ENCODE peak calls at places on chromosomes 12 and 14, in seven cellular contexts. One of them, this sample, is unnamed.

GRCh38 chr12:24780969-24781368 is 167.9 kb downstream of the BCAT1 start:
- DNase-seq in WERI-Rb-1: no peak
- DNase-seq in bronchial epithelial cell: peak; percentile 28
- DNase-seq in IMR-90: peak; percentile 44
- DNase-seq in fibroblast of lung: peak; percentile 45
- DNase-seq in Peyer's patch: no peak
- DNase-seq in cardiac muscle cell: peak; percentile 47
- DNase-seq in this sample: no peak

GRCh38 chr14:76337619-76338545 is 38.1 kb upstream of the ESRRB start:
- DNase-seq in cardiac muscle cell: peak; percentile 11
- DNase-seq in WERI-Rb-1: no peak
- DNase-seq in IMR-90: no peak
- DNase-seq in bronchial epithelial cell: no peak
- DNase-seq in Peyer's patch: no peak
- DNase-seq in fibroblast of lung: no peak
- DNase-seq in this sample: no peak

GRCh38 chr14:69574266-69574953 is at the start of gene CCDC177:
- DNase-seq in IMR-90: peak; percentile 48
- DNase-seq in WERI-Rb-1: peak; percentile 74
- DNase-seq in Peyer's patch: peak; percentile 56
- DNase-seq in bronchial epithelial cell: peak; percentile 51
- DNase-seq in fibroblast of lung: peak; percentile 55
- DNase-seq in cardiac muscle cell: peak; percentile 67
- DNase-seq in this sample: peak; percentile 31

GRCh38 chr14:102799684-102800562 is 22.7 kb downstream of the TRAF3 start:
- DNase-seq in Peyer's patch: no peak
- DNase-seq in cardiac muscle cell: peak; percentile 83
- DNase-seq in WERI-Rb-1: no peak
- DNase-seq in bronchial epithelial cell: no peak
- DNase-seq in fibroblast of lung: peak; percentile 43
- DNase-seq in IMR-90: peak; percentile 90
- DNase-seq in this sample: peak; percentile 34

GRCh38 chr12:4705824-4706223 is 14.4 kb upstream of the GALNT8 start:
- DNase-seq in cardiac muscle cell: no peak
- DNase-seq in IMR-90: no peak
- DNase-seq in bronchial epithelial cell: no peak
- DNase-seq in Peyer's patch: no peak
- DNase-seq in WERI-Rb-1: no peak
- DNase-seq in fibroblast of lung: no peak
- DNase-seq in this sample: no peak

GRCh38 chr12:97063292-97063935 is 156.4 kb downstream of the NEDD1 start:
- DNase-seq in IMR-90: no peak
- DNase-seq in cardiac muscle cell: no peak
- DNase-seq in Peyer's patch: no peak
- DNase-seq in bronchial epithelial cell: no peak
- DNase-seq in WERI-Rb-1: no peak
- DNase-seq in fibroblast of lung: no peak
- DNase-seq in this sample: no peak

GRCh38 chr12:99600388-99600787 is 47.2 kb upstream of the GARIN6 start:
- DNase-seq in bronchial epithelial cell: no peak
- DNase-seq in fibroblast of lung: no peak
- DNase-seq in cardiac muscle cell: no peak
- DNase-seq in WERI-Rb-1: no peak
- DNase-seq in IMR-90: no peak
- DNase-seq in Peyer's patch: no peak
- DNase-seq in this sample: no peak

GRCh38 chr12:120938496-120938895 is 34.3 kb upstream of the SPPL3 start:
- DNase-seq in IMR-90: no peak
- DNase-seq in bronchial epithelial cell: no peak
- DNase-seq in Peyer's patch: no peak
- DNase-seq in fibroblast of lung: no peak
- DNase-seq in cardiac muscle cell: no peak
- DNase-seq in WERI-Rb-1: no peak
- DNase-seq in this sample: no peak

GRCh38 chr12:63889236-63889635 is 44.7 kb downstream of the SRGAP1 start:
- DNase-seq in fibroblast of lung: peak; percentile 72
- DNase-seq in bronchial epithelial cell: peak; percentile 21
- DNase-seq in Peyer's patch: no peak
- DNase-seq in cardiac muscle cell: peak; percentile 75
- DNase-seq in WERI-Rb-1: no peak
- DNase-seq in IMR-90: peak; percentile 85
- DNase-seq in this sample: peak; percentile 23

GRCh38 chr12:108777156-108777555 is 45.8 kb upstream of the CORO1C start:
- DNase-seq in Peyer's patch: no peak
- DNase-seq in bronchial epithelial cell: no peak
- DNase-seq in IMR-90: no peak
- DNase-seq in WERI-Rb-1: no peak
- DNase-seq in fibroblast of lung: no peak
- DNase-seq in cardiac muscle cell: no peak
- DNase-seq in this sample: no peak

GRCh38 chr12:24378548-24379011 is 429.1 kb upstream of the SOX5 start:
- DNase-seq in cardiac muscle cell: no peak
- DNase-seq in fibroblast of lung: peak; percentile 96
- DNase-seq in WERI-Rb-1: no peak
- DNase-seq in Peyer's patch: no peak
- DNase-seq in bronchial epithelial cell: no peak
- DNase-seq in IMR-90: peak; percentile 96
- DNase-seq in this sample: peak; percentile 36

GRCh38 chr14:50031534-50032313 is 84.6 kb downstream of the VCPKMT start:
- DNase-seq in cardiac muscle cell: no peak
- DNase-seq in Peyer's patch: no peak
- DNase-seq in bronchial epithelial cell: peak; percentile 33
- DNase-seq in IMR-90: peak; percentile 45
- DNase-seq in WERI-Rb-1: no peak
- DNase-seq in fibroblast of lung: no peak
- DNase-seq in this sample: no peak

GRCh38 chr12:99261256-99261655 is 386.3 kb upstream of the GARIN6 start:
- DNase-seq in fibroblast of lung: no peak
- DNase-seq in Peyer's patch: no peak
- DNase-seq in IMR-90: no peak
- DNase-seq in cardiac muscle cell: no peak
- DNase-seq in bronchial epithelial cell: no peak
- DNase-seq in WERI-Rb-1: no peak
- DNase-seq in this sample: no peak

GRCh38 chr12:92995258-92995905 is 66.3 kb upstream of the EEA1 start:
- DNase-seq in Peyer's patch: peak; percentile 51
- DNase-seq in cardiac muscle cell: no peak
- DNase-seq in fibroblast of lung: no peak
- DNase-seq in IMR-90: no peak
- DNase-seq in WERI-Rb-1: no peak
- DNase-seq in bronchial epithelial cell: no peak
- DNase-seq in this sample: no peak

GRCh38 chr14:78232666-78233065 is 62.5 kb downstream of the NRXN3 start:
- DNase-seq in cardiac muscle cell: no peak
- DNase-seq in IMR-90: no peak
- DNase-seq in Peyer's patch: no peak
- DNase-seq in bronchial epithelial cell: no peak
- DNase-seq in WERI-Rb-1: peak; percentile 52
- DNase-seq in fibroblast of lung: no peak
- DNase-seq in this sample: no peak

GRCh38 chr12:126547905-126548304 is 1482.7 kb downstream of the AACS start:
- DNase-seq in fibroblast of lung: no peak
- DNase-seq in WERI-Rb-1: no peak
- DNase-seq in IMR-90: no peak
- DNase-seq in bronchial epithelial cell: no peak
- DNase-seq in Peyer's patch: no peak
- DNase-seq in cardiac muscle cell: peak; percentile 3
- DNase-seq in this sample: peak; percentile 26

GRCh38 chr14:51869426-51870113 is 9.2 kb downstream of the GNG2 start:
- DNase-seq in cardiac muscle cell: no peak
- DNase-seq in WERI-Rb-1: no peak
- DNase-seq in fibroblast of lung: no peak
- DNase-seq in Peyer's patch: no peak
- DNase-seq in IMR-90: no peak
- DNase-seq in bronchial epithelial cell: no peak
- DNase-seq in this sample: no peak

GRCh38 chr14:81392976-81393643 is 7.0 kb downstream of the STON2 start:
- DNase-seq in WERI-Rb-1: no peak
- DNase-seq in bronchial epithelial cell: no peak
- DNase-seq in IMR-90: no peak
- DNase-seq in Peyer's patch: no peak
- DNase-seq in fibroblast of lung: no peak
- DNase-seq in cardiac muscle cell: no peak
- DNase-seq in this sample: no peak

GRCh38 chr12:114562654-114563053 is 121.3 kb downstream of the TBX3 start:
- DNase-seq in WERI-Rb-1: no peak
- DNase-seq in Peyer's patch: no peak
- DNase-seq in bronchial epithelial cell: no peak
- DNase-seq in cardiac muscle cell: no peak
- DNase-seq in fibroblast of lung: no peak
- DNase-seq in IMR-90: no peak
- DNase-seq in this sample: no peak

GRCh38 chr12:43805857-43806736 is at the start of gene TWF1:
- DNase-seq in IMR-90: peak; percentile 70
- DNase-seq in bronchial epithelial cell: peak; percentile 43
- DNase-seq in fibroblast of lung: peak; percentile 74
- DNase-seq in Peyer's patch: peak; percentile 85
- DNase-seq in cardiac muscle cell: peak; percentile 89
- DNase-seq in WERI-Rb-1: peak; percentile 81
- DNase-seq in this sample: peak; percentile 86

GRCh38 chr14:52318829-52319604 is 4.9 kb downstream of the PTGER2 start:
- DNase-seq in fibroblast of lung: peak; percentile 79
- DNase-seq in Peyer's patch: no peak
- DNase-seq in cardiac muscle cell: no peak
- DNase-seq in IMR-90: peak; percentile 29
- DNase-seq in bronchial epithelial cell: no peak
- DNase-seq in WERI-Rb-1: no peak
- DNase-seq in this sample: no peak

GRCh38 chr12:93683410-93683809 is 6.2 kb downstream of the CRADD start:
- DNase-seq in IMR-90: no peak
- DNase-seq in Peyer's patch: no peak
- DNase-seq in fibroblast of lung: no peak
- DNase-seq in bronchial epithelial cell: no peak
- DNase-seq in cardiac muscle cell: no peak
- DNase-seq in WERI-Rb-1: peak; percentile 20
- DNase-seq in this sample: no peak

DNA sequence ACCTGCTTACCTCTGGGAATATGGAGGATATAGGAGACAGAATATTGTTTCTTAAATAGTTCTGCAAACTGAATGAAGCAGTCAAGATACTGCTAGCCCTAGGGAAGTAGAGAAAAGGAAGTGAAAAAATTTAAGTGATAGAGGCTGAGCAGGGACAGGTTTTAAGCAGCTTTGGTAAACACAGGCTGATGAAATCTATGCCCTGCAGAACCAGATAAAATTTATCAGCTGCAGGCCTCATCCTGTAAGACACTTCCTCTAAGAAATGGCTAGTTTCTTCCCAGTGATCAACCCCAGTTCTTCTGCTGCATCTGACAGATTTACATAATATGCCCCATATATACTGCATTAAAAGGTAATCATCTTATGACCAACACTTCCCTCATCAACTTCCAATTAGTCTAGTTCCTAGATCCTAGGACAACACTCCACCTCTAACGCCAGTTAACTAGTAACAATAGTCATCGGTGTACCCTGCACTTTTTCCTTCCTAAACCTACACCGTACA is 1.3 kb upstream of the ESYT1 start:
- DNase-seq in fibroblast of lung: no peak
- DNase-seq in bronchial epithelial cell: no peak
- DNase-seq in WERI-Rb-1: no peak
- DNase-seq in cardiac muscle cell: no peak
- DNase-seq in Peyer's patch: no peak
- DNase-seq in IMR-90: no peak
- DNase-seq in this sample: no peak
- H3K4me3 ChIP-seq in fibroblast of lung: no peak overlapping the region
- H3K4me3 ChIP-seq in bronchial epithelial cell: no peak overlapping the region
- H3K4me3 ChIP-seq in WERI-Rb-1: no peak overlapping the region
- H3K4me3 ChIP-seq in cardiac muscle cell: no peak overlapping the region
- H3K4me3 ChIP-seq in Peyer's patch: no peak overlapping the region
- H3K4me3 ChIP-seq in IMR-90: no peak overlapping the region
- H3K4me3 ChIP-seq in this sample: no peak overlapping the region

GRCh38 chr12:52389313-52390207 is 4.1 kb upstream of the KRT84 start:
- DNase-seq in Peyer's patch: no peak
- DNase-seq in cardiac muscle cell: peak; percentile 50
- DNase-seq in WERI-Rb-1: no peak
- DNase-seq in fibroblast of lung: no peak
- DNase-seq in bronchial epithelial cell: peak; percentile 75
- DNase-seq in IMR-90: no peak
- DNase-seq in this sample: no peak
- H3K27me3 ChIP-seq in Peyer's patch: no peaks in the 10 kb centered on the region
- H3K27me3 ChIP-seq in cardiac muscle cell: peaks cover 50% of the 10 kb centered on the region
- H3K27me3 ChIP-seq in WERI-Rb-1: peaks cover 94% of the 10 kb centered on the region
- H3K27me3 ChIP-seq in fibroblast of lung: peaks cover 9% of the 10 kb centered on the region
- H3K27me3 ChIP-seq in bronchial epithelial cell: no peaks in the 10 kb centered on the region
- H3K27me3 ChIP-seq in IMR-90: peaks cover 41% of the 10 kb centered on the region
- H3K27me3 ChIP-seq in this sample: no peaks in the 10 kb centered on the region

GRCh38 chr12:131990066-131990979 is 40.6 kb downstream of the EP400 start:
- DNase-seq in fibroblast of lung: no peak
- DNase-seq in bronchial epithelial cell: no peak
- DNase-seq in Peyer's patch: no peak
- DNase-seq in cardiac muscle cell: no peak
- DNase-seq in IMR-90: no peak
- DNase-seq in WERI-Rb-1: no peak
- DNase-seq in this sample: no peak

GRCh38 chr12:131991816-131992430 is 42.2 kb downstream of the EP400 start:
- DNase-seq in IMR-90: no peak
- DNase-seq in fibroblast of lung: no peak
- DNase-seq in cardiac muscle cell: no peak
- DNase-seq in bronchial epithelial cell: no peak
- DNase-seq in WERI-Rb-1: no peak
- DNase-seq in Peyer's patch: no peak
- DNase-seq in this sample: no peak

GRCh38 chr12:131990980-131991305 is 41.2 kb downstream of the EP400 start:
- DNase-seq in bronchial epithelial cell: no peak
- DNase-seq in WERI-Rb-1: no peak
- DNase-seq in IMR-90: no peak
- DNase-seq in cardiac muscle cell: no peak
- DNase-seq in Peyer's patch: no peak
- DNase-seq in fibroblast of lung: no peak
- DNase-seq in this sample: no peak

GRCh38 chr12:131989021-131989420 is 39.3 kb downstream of the EP400 start:
- DNase-seq in fibroblast of lung: no peak
- DNase-seq in bronchial epithelial cell: no peak
- DNase-seq in IMR-90: no peak
- DNase-seq in Peyer's patch: no peak
- DNase-seq in cardiac muscle cell: no peak
- DNase-seq in WERI-Rb-1: no peak
- DNase-seq in this sample: no peak

DNA sequence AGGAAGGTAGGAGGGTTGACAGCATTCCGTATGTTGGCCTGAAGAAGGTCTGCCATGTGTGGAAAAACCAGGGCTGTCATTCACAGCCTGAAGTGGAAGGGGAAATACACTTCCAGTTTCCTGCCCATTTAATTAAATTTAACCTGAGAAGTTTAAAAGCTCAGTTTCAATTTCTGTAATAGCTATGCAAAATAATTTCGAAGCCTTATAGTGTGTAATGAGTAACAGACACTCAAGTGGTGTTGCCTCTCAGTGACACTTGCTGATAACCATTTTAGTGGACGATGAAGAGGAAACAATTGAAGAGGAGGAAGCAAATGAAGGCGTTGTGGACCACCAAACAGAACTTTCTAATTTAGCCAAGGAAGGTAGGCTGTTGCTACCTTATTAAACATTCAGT is 44.8 kb downstream of the EP400 start:
- DNase-seq in WERI-Rb-1: no peak
- DNase-seq in Peyer's patch: no peak
- DNase-seq in cardiac muscle cell: no peak
- DNase-seq in IMR-90: no peak
- DNase-seq in bronchial epithelial cell: no peak
- DNase-seq in fibroblast of lung: no peak
- DNase-seq in this sample: no peak
- H3K36me3 ChIP-seq in WERI-Rb-1: peaks cover 55% of the 10 kb centered on the region
- H3K36me3 ChIP-seq in Peyer's patch: no peaks in the 10 kb centered on the region
- H3K36me3 ChIP-seq in cardiac muscle cell: peaks cover 40% of the 10 kb centered on the region
- H3K36me3 ChIP-seq in IMR-90: peaks cover 46% of the 10 kb centered on the region
- H3K36me3 ChIP-seq in bronchial epithelial cell: peaks cover 14% of the 10 kb centered on the region
- H3K36me3 ChIP-seq in fibroblast of lung: peaks cover 9% of the 10 kb centered on the region
- H3K36me3 ChIP-seq in this sample: peaks cover 53% of the 10 kb centered on the region

GRCh38 chr12:57199191-57199590 is 17.4 kb upstream of the NXPH4 start:
- DNase-seq in bronchial epithelial cell: no peak
- DNase-seq in Peyer's patch: no peak
- DNase-seq in fibroblast of lung: no peak
- DNase-seq in IMR-90: no peak
- DNase-seq in WERI-Rb-1: no peak
- DNase-seq in cardiac muscle cell: no peak
- DNase-seq in this sample: no peak
- H3K4me3 ChIP-seq in bronchial epithelial cell: no peak overlapping the region
- H3K4me3 ChIP-seq in Peyer's patch: no peak overlapping the region
- H3K4me3 ChIP-seq in fibroblast of lung: no peak overlapping the region
- H3K4me3 ChIP-seq in IMR-90: no peak overlapping the region
- H3K4me3 ChIP-seq in WERI-Rb-1: no peak overlapping the region
- H3K4me3 ChIP-seq in cardiac muscle cell: no peak overlapping the region
- H3K4me3 ChIP-seq in this sample: no peak overlapping the region